ENCODE peak calls at places on chromosomes 4 and X, in nine cellular contexts. One of them, this sample, is unnamed.

GRCh38 chrX:19670854-19671620 is 155.7 kb upstream of the MAP3K15 start:
- DNase-seq in gastrocnemius medialis: no peak
- DNase-seq in aorta: no peak
- DNase-seq in neuronal stem cell: peak; percentile 11
- DNase-seq in left ventricle myocardium inferior: peak; percentile 22
- DNase-seq in upper lobe of right lung: no peak
- DNase-seq in PC-9: peak; percentile 82
- DNase-seq in heart left ventricle: peak; percentile 52
- DNase-seq in GM23248: peak; percentile 85
- DNase-seq in this sample: no peak

GRCh38 chrX:49106930-49107329 is 16.6 kb downstream of the GPKOW start:
- DNase-seq in gastrocnemius medialis: no peak
- DNase-seq in heart left ventricle: no peak
- DNase-seq in GM23248: peak; percentile 68
- DNase-seq in neuronal stem cell: no peak
- DNase-seq in PC-9: no peak
- DNase-seq in aorta: no peak
- DNase-seq in upper lobe of right lung: no peak
- DNase-seq in left ventricle myocardium inferior: peak; percentile 14
- DNase-seq in this sample: no peak

GRCh38 chrX:109601458-109601857 is 23.5 kb downstream of the KCNE5 start:
- DNase-seq in GM23248: no peak
- DNase-seq in heart left ventricle: no peak
- DNase-seq in PC-9: no peak
- DNase-seq in upper lobe of right lung: no peak
- DNase-seq in aorta: no peak
- DNase-seq in left ventricle myocardium inferior: no peak
- DNase-seq in gastrocnemius medialis: no peak
- DNase-seq in neuronal stem cell: no peak
- DNase-seq in this sample: no peak

GRCh38 chrX:123835661-123836371 is 24.0 kb upstream of the XIAP start:
- DNase-seq in GM23248: peak; percentile 84
- DNase-seq in left ventricle myocardium inferior: no peak
- DNase-seq in gastrocnemius medialis: no peak
- DNase-seq in heart left ventricle: no peak
- DNase-seq in aorta: no peak
- DNase-seq in PC-9: peak; percentile 86
- DNase-seq in upper lobe of right lung: no peak
- DNase-seq in neuronal stem cell: no peak
- DNase-seq in this sample: no peak

GRCh38 chr4:118821590-118822293 is 14.2 kb downstream of the SEC24D start:
- DNase-seq in gastrocnemius medialis: no peak
- DNase-seq in upper lobe of right lung: no peak
- DNase-seq in PC-9: no peak
- DNase-seq in neuronal stem cell: no peak
- DNase-seq in left ventricle myocardium inferior: no peak
- DNase-seq in heart left ventricle: no peak
- DNase-seq in GM23248: peak; percentile 55
- DNase-seq in aorta: no peak
- DNase-seq in this sample: no peak

GRCh38 chr4:52996261-52997131 is 134.4 kb downstream of the RASL11B start:
- DNase-seq in gastrocnemius medialis: peak; percentile 15
- DNase-seq in PC-9: no peak
- DNase-seq in GM23248: peak; percentile 82
- DNase-seq in upper lobe of right lung: no peak
- DNase-seq in heart left ventricle: peak; percentile 48
- DNase-seq in left ventricle myocardium inferior: peak; percentile 47
- DNase-seq in aorta: no peak
- DNase-seq in neuronal stem cell: no peak
- DNase-seq in this sample: peak; percentile 91

GRCh38 chr4:77225022-77225421 is 68.0 kb downstream of the CCNG2 start:
- DNase-seq in gastrocnemius medialis: no peak
- DNase-seq in upper lobe of right lung: no peak
- DNase-seq in aorta: no peak
- DNase-seq in neuronal stem cell: no peak
- DNase-seq in left ventricle myocardium inferior: no peak
- DNase-seq in heart left ventricle: no peak
- DNase-seq in PC-9: no peak
- DNase-seq in GM23248: no peak
- DNase-seq in this sample: no peak

GRCh38 chr4:38967260-38968095 is 64.7 kb downstream of the TMEM156 start:
- DNase-seq in upper lobe of right lung: no peak
- DNase-seq in aorta: no peak
- DNase-seq in gastrocnemius medialis: no peak
- DNase-seq in PC-9: peak; percentile 57
- DNase-seq in left ventricle myocardium inferior: no peak
- DNase-seq in heart left ventricle: no peak
- DNase-seq in neuronal stem cell: no peak
- DNase-seq in GM23248: peak; percentile 92
- DNase-seq in this sample: no peak

GRCh38 chr4:47287735-47288134 is 175.8 kb downstream of the COMMD8 start:
- DNase-seq in PC-9: no peak
- DNase-seq in upper lobe of right lung: no peak
- DNase-seq in left ventricle myocardium inferior: no peak
- DNase-seq in aorta: no peak
- DNase-seq in gastrocnemius medialis: no peak
- DNase-seq in neuronal stem cell: no peak
- DNase-seq in heart left ventricle: no peak
- DNase-seq in GM23248: peak; percentile 3
- DNase-seq in this sample: no peak

GRCh38 chr4:109879081-109879480 is 31.2 kb downstream of the LRIT3 start:
- DNase-seq in left ventricle myocardium inferior: no peak
- DNase-seq in heart left ventricle: no peak
- DNase-seq in GM23248: no peak
- DNase-seq in gastrocnemius medialis: no peak
- DNase-seq in upper lobe of right lung: no peak
- DNase-seq in aorta: no peak
- DNase-seq in neuronal stem cell: no peak
- DNase-seq in PC-9: no peak
- DNase-seq in this sample: no peak

GRCh38 chr4:166341992-166342391 is 469.0 kb downstream of the TLL1 start:
- DNase-seq in upper lobe of right lung: no peak
- DNase-seq in gastrocnemius medialis: no peak
- DNase-seq in heart left ventricle: no peak
- DNase-seq in left ventricle myocardium inferior: no peak
- DNase-seq in PC-9: no peak
- DNase-seq in GM23248: no peak
- DNase-seq in neuronal stem cell: no peak
- DNase-seq in aorta: no peak
- DNase-seq in this sample: no peak

GRCh38 chr4:8761167-8761823 is 110.3 kb downstream of the HMX1 start:
- DNase-seq in GM23248: no peak
- DNase-seq in PC-9: no peak
- DNase-seq in neuronal stem cell: no peak
- DNase-seq in gastrocnemius medialis: no peak
- DNase-seq in aorta: peak; percentile 59
- DNase-seq in upper lobe of right lung: peak; percentile 53
- DNase-seq in left ventricle myocardium inferior: no peak
- DNase-seq in heart left ventricle: peak; percentile 18
- DNase-seq in this sample: no peak

GRCh38 chr4:85402371-85402770 is 72.6 kb upstream of the ARHGAP24 start:
- DNase-seq in GM23248: peak; percentile 95
- DNase-seq in heart left ventricle: no peak
- DNase-seq in PC-9: no peak
- DNase-seq in upper lobe of right lung: no peak
- DNase-seq in left ventricle myocardium inferior: no peak
- DNase-seq in aorta: no peak
- DNase-seq in gastrocnemius medialis: no peak
- DNase-seq in neuronal stem cell: no peak
- DNase-seq in this sample: no peak

GRCh38 chr4:77861500-77861899 is 1.1 kb upstream of the MRPL1 start:
- DNase-seq in left ventricle myocardium inferior: no peak
- DNase-seq in PC-9: no peak
- DNase-seq in aorta: no peak
- DNase-seq in upper lobe of right lung: no peak
- DNase-seq in neuronal stem cell: no peak
- DNase-seq in heart left ventricle: no peak
- DNase-seq in GM23248: peak; percentile 37
- DNase-seq in gastrocnemius medialis: no peak
- DNase-seq in this sample: no peak

DNA sequence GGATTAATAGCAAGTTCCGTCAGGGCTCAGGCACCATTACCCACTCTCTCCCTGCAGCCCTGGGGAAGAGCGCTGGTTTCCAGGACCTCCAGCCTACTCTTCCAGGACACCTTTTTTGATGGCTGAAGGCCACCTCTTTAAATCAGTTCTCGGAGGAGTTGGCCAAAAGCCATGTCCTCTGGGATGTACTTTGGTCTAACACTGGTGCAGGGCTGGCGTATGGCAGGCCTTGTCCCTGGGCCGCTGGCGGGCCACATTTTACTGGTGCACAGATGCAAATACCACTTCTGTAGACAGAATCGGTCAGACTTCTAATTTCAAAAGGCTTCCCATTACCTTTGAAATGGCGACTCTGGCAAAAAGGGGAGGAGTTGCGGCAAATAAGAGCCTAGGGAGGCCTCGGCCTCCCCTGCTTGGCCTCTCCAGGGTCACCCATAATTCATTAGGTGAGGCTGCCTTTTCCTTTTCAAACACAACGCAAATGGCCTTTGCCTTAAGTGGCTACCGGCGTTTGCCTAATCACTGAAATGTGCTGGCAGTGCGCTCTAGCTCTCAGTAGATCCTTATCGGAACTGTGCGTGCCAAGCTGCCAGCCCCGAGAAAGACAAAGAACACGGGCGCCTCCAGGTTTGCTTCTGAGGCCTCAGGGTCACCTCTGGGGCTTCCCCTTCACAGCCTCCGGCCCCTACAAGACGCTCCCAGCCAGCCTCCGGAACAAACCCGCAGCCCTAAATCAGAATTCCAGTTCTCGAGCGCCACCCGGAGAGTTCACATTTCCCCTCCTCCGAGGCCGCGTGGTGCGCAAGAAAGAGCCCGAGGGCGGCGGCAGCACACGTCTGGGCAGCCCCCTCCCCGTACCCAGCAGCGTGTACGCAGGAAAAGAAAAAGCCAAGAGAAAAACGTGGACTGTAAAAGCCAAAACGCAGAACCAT is 76.2 kb upstream of the BCOR start:
- DNase-seq in upper lobe of right lung: peak; percentile 83
- DNase-seq in aorta: no peak
- DNase-seq in left ventricle myocardium inferior: no peak
- DNase-seq in PC-9: peak; percentile 81
- DNase-seq in gastrocnemius medialis: no peak
- DNase-seq in GM23248: peak; percentile 62
- DNase-seq in neuronal stem cell: no peak
- DNase-seq in heart left ventricle: peak; percentile 51
- DNase-seq in this sample: no peak
- H3K4me1 ChIP-seq in upper lobe of right lung: peaks cover 20% of the 10 kb centered on the region
- H3K4me1 ChIP-seq in aorta: no peaks in the 10 kb centered on the region
- H3K4me1 ChIP-seq in left ventricle myocardium inferior: peaks cover 36% of the 10 kb centered on the region
- H3K4me1 ChIP-seq in PC-9: peaks cover 6% of the 10 kb centered on the region
- H3K4me1 ChIP-seq in gastrocnemius medialis: peaks cover 2% of the 10 kb centered on the region
- H3K4me1 ChIP-seq in GM23248: peaks cover 12% of the 10 kb centered on the region
- H3K4me1 ChIP-seq in neuronal stem cell: peaks cover under 1% of the 10 kb centered on the region
- H3K4me1 ChIP-seq in heart left ventricle: no peaks in the 10 kb centered on the region
- H3K4me1 ChIP-seq in this sample: peaks cover 39% of the 10 kb centered on the region

DNA sequence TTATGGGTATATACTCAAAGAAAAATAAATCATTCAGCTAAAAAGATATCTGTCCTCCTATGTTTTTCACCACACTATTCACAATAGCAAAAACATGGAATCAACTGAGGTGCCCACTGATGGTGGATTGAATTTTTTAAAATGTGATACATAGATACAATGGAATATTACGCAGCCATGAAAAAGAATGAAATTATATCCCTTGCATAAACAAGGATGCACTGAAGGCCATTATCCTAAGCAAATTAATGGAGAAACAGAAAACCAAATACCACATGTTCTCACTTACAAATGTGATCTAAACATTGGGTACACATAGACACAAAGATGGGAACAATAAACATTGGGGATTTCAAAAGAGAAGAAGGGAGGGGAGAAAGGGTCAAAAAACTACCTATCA is 964.2 kb upstream of the IGFBP7 start:
- DNase-seq in gastrocnemius medialis: no peak
- DNase-seq in neuronal stem cell: no peak
- DNase-seq in left ventricle myocardium inferior: no peak
- DNase-seq in heart left ventricle: no peak
- DNase-seq in aorta: no peak
- DNase-seq in upper lobe of right lung: no peak
- DNase-seq in PC-9: no peak
- DNase-seq in GM23248: no peak
- DNase-seq in this sample: no peak
- H3K9me3 ChIP-seq in gastrocnemius medialis: no peaks in the 10 kb centered on the region
- H3K9me3 ChIP-seq in neuronal stem cell: no peaks in the 10 kb centered on the region
- H3K9me3 ChIP-seq in left ventricle myocardium inferior: peaks cover 7% of the 10 kb centered on the region
- H3K9me3 ChIP-seq in heart left ventricle: no peaks in the 10 kb centered on the region
- H3K9me3 ChIP-seq in aorta: peaks cover 1% of the 10 kb centered on the region
- H3K9me3 ChIP-seq in upper lobe of right lung: no peaks in the 10 kb centered on the region
- H3K9me3 ChIP-seq in PC-9: no peaks in the 10 kb centered on the region
- H3K9me3 ChIP-seq in GM23248: no peaks in the 10 kb centered on the region
- H3K9me3 ChIP-seq in this sample: no peaks in the 10 kb centered on the region

DNA sequence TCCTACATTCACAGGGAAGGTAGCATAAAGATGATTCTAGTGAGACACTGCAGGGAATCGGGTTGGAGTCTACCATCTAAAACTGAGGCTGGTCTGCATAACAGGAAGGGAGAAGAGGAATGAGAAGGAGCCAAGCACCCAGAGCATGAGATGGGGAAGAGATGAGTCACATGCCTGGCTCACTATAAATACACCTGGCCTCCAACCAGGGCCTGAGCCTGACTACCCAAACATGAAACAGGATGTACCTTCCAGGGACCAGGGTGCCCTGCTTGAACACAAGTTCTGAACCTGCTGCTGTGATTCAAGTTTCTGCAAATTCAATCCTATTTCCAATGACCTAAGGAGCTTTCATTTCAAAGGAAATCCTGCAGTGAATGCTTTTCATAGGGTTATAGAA is 24.9 kb downstream of the CD99L2 start:
- DNase-seq in neuronal stem cell: no peak
- DNase-seq in gastrocnemius medialis: peak; percentile 76
- DNase-seq in heart left ventricle: peak; percentile 68
- DNase-seq in upper lobe of right lung: no peak
- DNase-seq in GM23248: peak; percentile 41
- DNase-seq in left ventricle myocardium inferior: peak; percentile 44
- DNase-seq in aorta: no peak
- DNase-seq in PC-9: no peak
- DNase-seq in this sample: no peak
- H3K4me1 ChIP-seq in neuronal stem cell: peaks cover 2% of the 10 kb centered on the region
- H3K4me1 ChIP-seq in gastrocnemius medialis: peaks cover 43% of the 10 kb centered on the region
- H3K4me1 ChIP-seq in heart left ventricle: peaks cover 2% of the 10 kb centered on the region
- H3K4me1 ChIP-seq in upper lobe of right lung: no peaks in the 10 kb centered on the region
- H3K4me1 ChIP-seq in GM23248: no peaks in the 10 kb centered on the region
- H3K4me1 ChIP-seq in left ventricle myocardium inferior: peaks cover 44% of the 10 kb centered on the region
- H3K4me1 ChIP-seq in aorta: no peaks in the 10 kb centered on the region
- H3K4me1 ChIP-seq in PC-9: peaks cover 5% of the 10 kb centered on the region
- H3K4me1 ChIP-seq in this sample: no peaks in the 10 kb centered on the region

GRCh38 chr4:76001760-76002159 is 5.5 kb downstream of the CXCL9 start:
- DNase-seq in GM23248: no peak
- DNase-seq in aorta: no peak
- DNase-seq in gastrocnemius medialis: no peak
- DNase-seq in neuronal stem cell: no peak
- DNase-seq in heart left ventricle: no peak
- DNase-seq in left ventricle myocardium inferior: no peak
- DNase-seq in upper lobe of right lung: no peak
- DNase-seq in PC-9: no peak
- DNase-seq in this sample: no peak
- H3K9me3 ChIP-seq in GM23248: no peaks in the 10 kb centered on the region
- H3K9me3 ChIP-seq in aorta: no peaks in the 10 kb centered on the region
- H3K9me3 ChIP-seq in gastrocnemius medialis: no peaks in the 10 kb centered on the region
- H3K9me3 ChIP-seq in neuronal stem cell: no peaks in the 10 kb centered on the region
- H3K9me3 ChIP-seq in heart left ventricle: no peaks in the 10 kb centered on the region
- H3K9me3 ChIP-seq in left ventricle myocardium inferior: no peaks in the 10 kb centered on the region
- H3K9me3 ChIP-seq in upper lobe of right lung: no peaks in the 10 kb centered on the region
- H3K9me3 ChIP-seq in PC-9: no peaks in the 10 kb centered on the region
- H3K9me3 ChIP-seq in this sample: no peaks in the 10 kb centered on the region